ENCODE peak calls at places on chromosomes 16 and 17, in four cellular contexts. D is HFF-Myc; I is CD4-positive, alpha-beta T cell; L is ovary. R is an unnamed sample.

GRCh38 chr16:17768257-17768656 is 297.5 kb upstream of the XYLT1 start:
- DNase-seq in D (no peak), I (no peak), L (no peak), R (no peak)

GRCh38 chr16:25264599-25264998 is 7.0 kb upstream of the ZKSCAN2 start:
- DNase-seq in D (no peak), I (no peak), L (no peak), R (no peak)

GRCh38 chr16:8517280-8517679 is 73.0 kb downstream of the TMEM114 start:
- DNase-seq in D (no peak), I (no peak), L (no peak), R (no peak)

GRCh38 chr17:28592260-28592659 is 6.6 kb downstream of the SPAG5 start:
- DNase-seq in D (no peak), I (no peak), L (no peak), R (no peak)

GRCh38 chr17:66431080-66431795 is 128.8 kb downstream of the PRKCA start:
- DNase-seq in D (no peak), I (no peak), L (no peak), R (no peak)

GRCh38 chr16:56161658-56162057 is 29.6 kb upstream of the GNAO1 start:
- DNase-seq in D (no peak), I (no peak), L (no peak), R (no peak)

GRCh38 chr17:40605301-40605700 is 40.0 kb upstream of the CCR7 start:
- DNase-seq in D (no peak), I (peak), L (no peak), R (no peak)

GRCh38 chr17:57888311-57889216 is 38.7 kb upstream of the MRPS23 start:
- DNase-seq in D (no peak), I (no peak), L (no peak), R (no peak)

GRCh38 chr16:23575834-23576233 is 18.3 kb downstream of the UBFD1 start:
- DNase-seq in D (no peak), I (no peak), L (no peak), R (no peak)

GRCh38 chr16:12409700-12410099 is 394.0 kb downstream of the CPPED1 start:
- DNase-seq in D (no peak), I (no peak), L (no peak), R (no peak)

GRCh38 chr17:4708436-4708835 is 2.0 kb upstream of the ARRB2 start:
- DNase-seq in D (no peak), I (no peak), L (no peak), R (no peak)

GRCh38 chr17:31803494-31804213 is 55.4 kb downstream of the COPRS start:
- DNase-seq in D (no peak), I (no peak), L (no peak), R (no peak)

GRCh38 chr17:42337442-42337841 is 49.1 kb downstream of the STAT5A start:
- DNase-seq in D (no peak), I (peak), L (no peak), R (no peak)

GRCh38 chr17:49557204-49558024 is 18.3 kb upstream of the NXPH3 start:
- DNase-seq in D (no peak), I (no peak), L (no peak), R (no peak)

GRCh38 chr16:87543436-87544191 is 50.8 kb upstream of the ZCCHC14 start:
- DNase-seq in D (no peak), I (no peak), L (no peak), R (no peak)

GRCh38 chr16:31269541-31269940 is 9.8 kb downstream of the ITGAM start:
- DNase-seq in D (no peak), I (no peak), L (no peak), R (no peak)

GRCh38 chr17:55157165-55157564 is 107.6 kb upstream of the HLF start:
- DNase-seq in D (no peak), I (no peak), L (no peak), R (no peak)

GRCh38 chr17:4161179-4161559 is 18.2 kb downstream of the CYB5D2 start:
- DNase-seq in D (peak), I (no peak), L (no peak), R (no peak)

GRCh38 chr17:48113201-48113676 is 5.7 kb downstream of the SNX11 start:
- DNase-seq in D (no peak), I (peak), L (no peak), R (no peak)

GRCh38 chr16:17827313-17827712 is 356.6 kb upstream of the XYLT1 start:
- DNase-seq in D (no peak), I (no peak), L (no peak), R (no peak)

GRCh38 chr17:65855245-65855644 is 293.8 kb upstream of the AXIN2 start:
- DNase-seq in D (no peak), I (no peak), L (no peak), R (no peak)

GRCh38 chr16:83714286-83714685 is 93.5 kb upstream of the HSBP1 start:
- DNase-seq in D (no peak), I (no peak), L (no peak), R (no peak)

GRCh38 chr17:82679586-82680465 is 18.7 kb downstream of the RAB40B start:
- DNase-seq in D (no peak), I (no peak), L (no peak), R (no peak)

GRCh38 chr16:57859331-57859730 is 57.0 kb upstream of the KIFC3 start:
- DNase-seq in D (no peak), I (no peak), L (no peak), R (no peak)
- TF ChIP-seq CTCF in D (peak), I (no peak), L (no peak), R (no peak)

GRCh38 chr17:44362964-44363612 is 565 bp downstream of the FAM171A2 start:
- DNase-seq in D (no peak), I (no peak), L (no peak), R (no peak)

GRCh38 chr17:44361292-44362055 is 2.2 kb downstream of the FAM171A2 start:
- DNase-seq in D (no peak), I (no peak), L (peak), R (no peak)

GRCh38 chr17:44362479-44362963 is 1.1 kb downstream of the FAM171A2 start:
- DNase-seq in D (no peak), I (no peak), L (no peak), R (no peak)

GRCh38 chr17:44362056-44362355 is 1.6 kb downstream of the FAM171A2 start:
- DNase-seq in D (no peak), I (no peak), L (peak), R (no peak)

DNA sequence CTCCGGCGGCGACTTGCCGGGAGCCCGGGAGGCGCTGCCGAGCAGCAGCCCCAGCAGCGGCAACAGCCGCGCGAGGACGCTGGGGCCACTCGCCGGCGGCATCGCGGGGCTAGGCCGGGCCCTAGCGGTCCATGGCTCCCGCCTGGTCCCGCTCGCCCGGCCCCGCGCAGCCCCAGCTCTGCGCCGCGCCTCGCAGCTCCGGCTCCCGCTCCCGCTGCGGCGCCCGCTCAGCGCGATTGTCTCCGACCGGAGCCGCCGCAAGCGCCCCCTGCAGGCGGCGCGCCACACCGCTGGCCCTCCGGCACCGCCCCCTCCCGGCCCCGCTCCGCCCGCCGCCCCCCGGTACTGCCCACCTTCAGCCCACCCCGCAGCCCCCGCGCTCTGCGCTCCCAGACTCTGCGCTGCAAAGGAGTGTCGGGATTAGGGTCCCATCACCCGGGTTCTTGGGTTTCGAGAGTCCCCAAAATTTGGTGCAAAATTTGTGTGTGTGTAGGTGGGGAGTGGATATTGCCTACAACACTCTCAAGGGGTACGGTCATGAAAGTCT is at the start of gene FAM171A2:
- DNase-seq in D (no peak), I (peak), L (peak), R (peak)
- TF ChIP-seq CTCF in D (no peak), I (peak), L (peak), R (peak)

GRCh38 chr17:78823282-78824046 is 17.1 kb downstream of the USP36 start:
- DNase-seq in D (no peak), I (no peak), L (no peak), R (no peak)
- TF ChIP-seq CTCF in D (peak), I (no peak), L (no peak), R (peak)

GRCh38 chr16:57668630-57669475 is 747 bp downstream of the ADGRG3 start:
- DNase-seq in D (no peak), I (no peak), L (no peak), R (no peak)

GRCh38 chr16:57668259-57668563 is at the start of gene ADGRG3:
- DNase-seq in D (no peak), I (no peak), L (no peak), R (no peak)

GRCh38 chr16:57667526-57668258 is 414 bp upstream of the ADGRG3 start:
- DNase-seq in D (no peak), I (no peak), L (no peak), R (no peak)

GRCh38 chr16:57670206-57670605 is 2.1 kb downstream of the ADGRG3 start:
- DNase-seq in D (no peak), I (no peak), L (no peak), R (no peak)

DNA sequence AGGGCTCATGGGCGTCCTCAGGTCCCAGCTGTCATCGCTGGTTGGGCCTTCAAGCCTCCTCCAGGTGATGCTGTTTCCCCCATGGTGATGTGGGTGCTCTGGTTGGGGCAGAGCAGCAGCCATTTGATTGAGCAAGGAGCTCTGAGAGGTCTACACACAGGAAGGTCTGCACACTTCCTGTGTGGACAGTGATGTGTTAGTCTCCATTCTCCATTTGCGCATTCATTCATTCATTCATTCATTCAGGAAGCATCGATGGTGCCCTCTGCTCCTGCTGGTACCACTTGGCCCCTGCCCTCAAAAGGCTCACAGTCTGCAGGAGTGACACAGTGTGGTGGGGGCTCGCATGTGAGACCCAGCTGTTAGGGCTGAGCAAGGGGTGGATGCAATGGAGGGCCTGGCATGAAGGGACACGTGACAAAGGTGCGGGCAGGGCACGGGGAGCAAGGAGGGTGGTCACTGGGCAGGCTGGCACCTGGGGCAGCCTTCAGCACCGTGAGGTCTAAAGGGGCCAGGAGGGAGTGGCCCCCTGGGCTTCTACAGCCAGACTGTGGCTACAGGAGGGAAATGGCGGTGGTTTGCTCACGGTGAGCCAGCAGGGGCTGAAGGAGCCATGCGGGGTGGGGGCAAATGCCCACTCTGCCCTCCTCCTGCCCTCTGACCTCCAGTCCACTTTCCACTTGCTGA is 1.5 kb downstream of the ADGRG3 start:
- DNase-seq in D (no peak), I (no peak), L (no peak), R (no peak)
- TF ChIP-seq CTCF in D (no peak), I (no peak), L (no peak), R (no peak)

GRCh38 chr16:46800494-46800893 is 30.5 kb downstream of the C16orf87 start:
- DNase-seq in D (no peak), I (no peak), L (no peak), R (no peak)

GRCh38 chr16:46803373-46803772 is 27.6 kb downstream of the C16orf87 start:
- DNase-seq in D (no peak), I (no peak), L (no peak), R (no peak)

GRCh38 chr16:46796764-46797269 is 34.2 kb downstream of the C16orf87 start:
- DNase-seq in D (no peak), I (no peak), L (no peak), R (no peak)

DNA sequence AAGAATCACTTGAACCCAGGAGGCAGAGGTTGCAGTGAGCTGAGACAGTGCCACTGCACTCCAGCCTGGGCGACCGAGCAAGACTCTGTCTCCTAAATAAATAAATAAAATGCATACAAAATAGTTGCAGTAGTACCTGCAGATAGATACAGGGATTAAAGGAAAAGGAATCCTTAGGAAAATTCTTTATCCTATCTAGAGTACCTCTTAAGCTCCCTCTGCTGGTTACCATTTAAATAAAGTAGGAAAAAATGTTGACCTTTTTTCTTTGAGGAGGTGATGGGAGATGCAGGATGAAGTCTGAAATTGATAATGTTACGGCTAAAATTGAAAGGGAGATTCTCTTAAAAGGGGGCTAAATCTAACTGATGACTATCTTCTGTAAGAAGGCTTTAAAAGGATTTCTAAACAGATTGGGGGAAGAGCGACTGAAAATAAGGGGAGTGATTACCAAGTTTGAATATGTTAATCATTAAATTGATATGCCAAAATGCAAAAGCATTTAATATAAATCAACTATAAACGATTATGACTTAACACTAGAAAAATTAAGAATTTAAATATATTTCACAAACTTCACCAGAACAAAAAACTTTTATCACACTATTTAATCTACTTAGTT is 29.4 kb downstream of the C16orf87 start:
- DNase-seq in D (no peak), I (no peak), L (no peak), R (no peak)
- TF ChIP-seq CTCF in D (peak), I (peak), L (no peak), R (peak)

DNA sequence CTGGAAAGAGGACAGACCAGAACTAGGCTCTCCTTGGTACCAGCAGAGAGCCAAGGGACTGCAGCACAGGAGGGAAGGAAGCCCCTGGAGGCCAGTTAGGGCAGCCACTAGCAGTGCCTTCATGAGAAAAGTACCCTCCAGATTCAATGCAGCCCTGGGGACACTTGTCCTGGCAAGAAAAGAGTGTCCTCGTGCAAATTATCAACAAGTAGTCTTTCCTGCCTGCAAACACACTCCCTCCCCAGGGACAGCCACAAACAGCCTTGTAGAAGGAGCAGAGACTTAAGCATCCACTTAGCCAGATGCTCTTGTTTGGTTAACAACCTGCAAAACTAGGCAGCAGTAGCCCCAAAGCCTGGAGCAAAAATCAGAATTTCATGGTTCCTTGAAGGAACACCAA is 24.3 kb downstream of the CENPV start:
- DNase-seq in D (no peak), I (no peak), L (no peak), R (no peak)
- TF ChIP-seq CTCF in D (no peak), I (no peak), L (no peak), R (no peak)

GRCh38 chr16:4314532-4315184 is 1.2 kb upstream of the GLIS2 start:
- DNase-seq in D (no peak), I (no peak), L (peak), R (no peak)
- TF ChIP-seq CTCF in D (peak), I (no peak), L (no peak), R (no peak)

GRCh38 chr17:16976686-16977550 is 5.0 kb upstream of the TNFRSF13B start:
- DNase-seq in D (no peak), I (no peak), L (no peak), R (no peak)
- TF ChIP-seq CTCF in D (no peak), I (no peak), L (no peak), R (no peak)

R was measured in mesothelial cell of epicardium.